ENCODE peak calls at places on chromosome 6, in four cellular contexts. O is globus pallidus, W is right cardiac atrium, X is epithelial cell of proximal tubule. P is an unnamed sample.

GRCh38 chr6:134739299-134740090 is 210.4 kb downstream of the ALDH8A1 start:
- DNase-seq in O (no peak), X (no peak), W (no peak), P (no peak)

GRCh38 chr6:159093608-159094443 is 49.0 kb upstream of the TAGAP start:
- DNase-seq in X (no peak), O (no peak), W (no peak), P (no peak)

GRCh38 chr6:153790881-153791473 is 248.1 kb upstream of the OPRM1 start:
- DNase-seq in W (no peak), O (no peak), X (no peak), P (no peak)

GRCh38 chr6:46014511-46015118 is 1.0 kb downstream of the CLIC5 start:
- DNase-seq in W (peak; percentile 50), X (no peak), O (no peak), P (peak; percentile 19)

GRCh38 chr6:62285612-62286469 is at the start of gene KHDRBS2:
- DNase-seq in O (peak; percentile 89), W (peak; percentile 89), X (no peak), P (peak; percentile 22)

GRCh38 chr6:125586074-125586473 is 163.4 kb upstream of the HEY2 start:
- DNase-seq in W (no peak), X (no peak), O (no peak), P (no peak)

GRCh38 chr6:38933426-38933825 is 115.2 kb upstream of the GLP1R start:
- DNase-seq in X (no peak), W (no peak), O (no peak), P (peak; percentile 15)

GRCh38 chr6:134317471-134318131 is at the start of gene SGK1:
- DNase-seq in O (peak; percentile 85), W (peak; percentile 55), X (no peak), P (peak; percentile 65)

GRCh38 chr6:33450434-33450833 is 3.9 kb upstream of the ZBTB9 start:
- DNase-seq in X (no peak), W (no peak), O (no peak), P (no peak)

GRCh38 chr6:100456178-100456880 is 8.4 kb downstream of the SIM1 start:
- DNase-seq in O (no peak), W (no peak), X (no peak), P (no peak)

GRCh38 chr6:19380287-19380686 is 456.9 kb upstream of the ID4 start:
- DNase-seq in O (no peak), X (no peak), W (no peak), P (peak; percentile 14)

P was measured in AG20443.